ENCODE peak calls at places on chromosome 14, in seven cellular contexts. S, N, P, U, I, X and L are unnamed samples.

GRCh38 chr14:21106191-21106505 is 5.3 kb downstream of the TMEM253 start:
- DNase-seq in I (no peak), U (no peak), P (no peak), X (no peak), N (no peak), S (no peak), L (no peak)

GRCh38 chr14:100581228-100582145 is 5.7 kb downstream of the BEGAIN start:
- DNase-seq in X (no peak), U (no peak), N (no peak), S (peak; percentile 72), P (no peak), I (no peak), L (no peak)

GRCh38 chr14:34568803-34569202 is 29.3 kb upstream of the EAPP start:
- DNase-seq in I (no peak), S (no peak), P (no peak), X (no peak), N (no peak), U (no peak), L (no peak)

GRCh38 chr14:103960457-103960856 is 18.1 kb upstream of the RD3L start:
- DNase-seq in U (no peak), P (no peak), I (no peak), N (no peak), X (no peak), S (peak; percentile 74), L (no peak)

GRCh38 chr14:60981626-60982455 is 796 bp downstream of the SLC38A6 start:
- DNase-seq in N (peak; percentile 45), S (peak; percentile 11), X (peak; percentile 5), I (no peak), P (peak; percentile 23), U (no peak), L (no peak)

GRCh38 chr14:100393906-100394732 is 71.0 kb downstream of the SLC25A47 start:
- DNase-seq in S (peak; percentile 77), N (no peak), I (no peak), P (no peak), U (no peak), X (no peak), L (no peak)

GRCh38 chr14:52148371-52148770 is 79.5 kb upstream of the NID2 start:
- DNase-seq in N (no peak), S (no peak), X (no peak), I (no peak), P (no peak), U (no peak), L (no peak)

GRCh38 chr14:36027354-36027753 is 149.2 kb downstream of the PTCSC3 start:
- DNase-seq in S (no peak), X (no peak), U (no peak), N (no peak), P (no peak), I (no peak), L (no peak)

GRCh38 chr14:98858158-98858557 is 413.8 kb downstream of the BCL11B start:
- DNase-seq in I (no peak), P (no peak), N (no peak), X (no peak), U (no peak), S (no peak), L (no peak)

GRCh38 chr14:43795600-43796228 is 711.4 kb downstream of the FSCB start:
- DNase-seq in U (no peak), X (no peak), N (peak; percentile 50), I (no peak), P (no peak), S (no peak), L (no peak)

GRCh38 chr14:105123981-105124836 is 44.4 kb downstream of the JAG2 start:
- DNase-seq in P (no peak), X (no peak), I (no peak), N (no peak), U (no peak), S (no peak), L (no peak)

GRCh38 chr14:37591941-37592287 is 3.1 kb downstream of the FOXA1 start:
- DNase-seq in X (no peak), S (no peak), I (no peak), P (no peak), N (no peak), U (no peak), L (peak; percentile 89)

GRCh38 chr14:73785834-73786631 is 65.6 kb upstream of the PTGR2 start:
- DNase-seq in N (peak; percentile 95), X (no peak), P (peak; percentile 52), U (peak; percentile 46), I (no peak), S (peak; percentile 74), L (peak; percentile 93)

GRCh38 chr14:99507860-99508640 is 26.8 kb downstream of the CCNK start:
- DNase-seq in X (no peak), S (no peak), I (no peak), N (no peak), U (no peak), P (no peak), L (no peak)

GRCh38 chr14:66140213-66140918 is 345.8 kb upstream of the CCDC196 start:
- DNase-seq in X (peak; percentile 30), S (no peak), I (no peak), N (no peak), P (no peak), U (no peak), L (no peak)

GRCh38 chr14:96461950-96462798 is 40.0 kb upstream of the PAPOLA start:
- DNase-seq in U (no peak), P (no peak), N (peak; percentile 90), X (no peak), I (no peak), S (no peak), L (no peak)

GRCh38 chr14:96683575-96684289 is 113.5 kb upstream of the VRK1 start:
- DNase-seq in U (no peak), N (no peak), S (no peak), I (no peak), X (no peak), P (no peak), L (no peak)

GRCh38 chr14:101463566-101464171 is 97.6 kb upstream of the DIO3 start:
- DNase-seq in S (no peak), P (no peak), X (no peak), U (no peak), N (no peak), I (no peak), L (no peak)

GRCh38 chr14:78848234-78848820 is 678.2 kb downstream of the NRXN3 start:
- DNase-seq in X (no peak), U (peak; percentile 18), P (peak; percentile 25), S (peak; percentile 16), N (peak; percentile 29), I (no peak), L (peak; percentile 80)

GRCh38 chr14:101102875-101103274 is 199.4 kb upstream of the RTL1 start:
- DNase-seq in N (no peak), U (no peak), P (no peak), X (no peak), S (peak; percentile 61), I (no peak), L (no peak)

GRCh38 chr14:59939828-59940227 is 19.9 kb downstream of the LRRC9 start:
- DNase-seq in X (peak; percentile 50), I (no peak), N (no peak), U (no peak), P (no peak), S (no peak), L (no peak)

DNA sequence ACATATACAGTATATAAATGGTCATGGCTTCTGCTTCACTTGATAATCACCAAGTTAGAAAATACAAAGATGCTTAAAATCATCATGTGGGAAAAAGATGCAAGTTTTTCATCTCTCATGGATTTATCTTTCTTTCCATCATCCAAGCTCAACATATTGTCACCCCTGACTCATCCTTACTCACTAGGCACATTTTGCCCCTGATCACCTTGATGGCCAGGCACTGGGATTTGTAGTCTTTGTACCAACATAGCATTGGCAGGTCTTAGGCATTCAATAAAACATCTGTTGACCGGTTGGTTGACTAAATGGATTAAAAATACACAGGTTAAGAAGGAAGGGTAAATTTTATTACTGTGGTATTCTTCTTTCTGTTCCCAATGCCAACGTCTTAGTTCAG is 28.1 kb downstream of the KLHDC2 start:
- DNase-seq in P (no peak), N (no peak), S (no peak), U (no peak), X (no peak), I (no peak), L (no peak)
- TF ChIP-seq JUND in P (no peak), N (no peak), S (no peak), U (no peak), X (no peak), I (no peak), L (no peak)

GRCh38 chr14:29227631-29228030 is 461.0 kb downstream of the FOXG1 start:
- DNase-seq in N (no peak), X (no peak), S (no peak), I (no peak), P (no peak), U (no peak), L (no peak)
- TF ChIP-seq JUND in N (no peak), X (no peak), S (peak; percentile 7), I (no peak), P (no peak), U (no peak), L (no peak)

GRCh38 chr14:22526210-22526609 is 62.8 kb downstream of the DAD1 start:
- DNase-seq in P (no peak), X (no peak), U (no peak), S (no peak), N (no peak), I (no peak), L (no peak)
- TF ChIP-seq JUND in P (no peak), X (no peak), U (no peak), S (no peak), N (no peak), I (no peak), L (no peak)

GRCh38 chr14:68634346-68634745 is 158.5 kb downstream of the ZFP36L1 start:
- DNase-seq in I (no peak), X (no peak), N (no peak), P (no peak), U (no peak), S (no peak), L (no peak)
- TF ChIP-seq JUND in I (no peak), X (no peak), N (no peak), P (no peak), U (no peak), S (no peak), L (no peak)

DNA sequence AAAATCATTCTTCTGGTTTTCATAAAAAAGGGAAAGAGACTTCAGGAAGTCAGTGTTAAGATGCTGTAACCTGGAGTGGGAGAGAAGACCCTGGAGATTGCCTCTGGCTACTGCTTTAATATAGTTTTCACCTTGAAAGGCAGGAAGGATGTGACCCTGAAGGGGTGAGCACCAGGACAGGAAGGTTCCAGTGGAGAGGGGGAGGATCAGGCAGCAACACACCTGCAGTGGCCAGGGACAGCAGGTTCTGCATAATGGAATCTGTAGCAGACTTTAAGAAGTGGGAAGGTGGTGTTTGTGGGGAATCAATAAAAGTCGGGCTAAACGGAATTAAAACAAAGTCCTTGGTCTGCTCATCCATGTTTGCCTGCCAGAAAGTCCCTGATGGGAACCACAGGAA is 6.3 kb upstream of the HEATR5A start:
- DNase-seq in N (no peak), U (no peak), I (no peak), P (no peak), S (no peak), X (no peak), L (no peak)
- TF ChIP-seq JUND in N (no peak), U (no peak), I (no peak), P (no peak), S (no peak), X (no peak), L (no peak)

GRCh38 chr14:93219103-93219726 is 12.2 kb downstream of the UBR7 start:
- DNase-seq in P (no peak), S (peak; percentile 55), X (no peak), N (peak; percentile 67), I (no peak), U (peak; percentile 51), L (peak; percentile 67)
- TF ChIP-seq JUND in P (no peak), S (no peak), X (no peak), N (no peak), I (no peak), U (no peak), L (no peak)